ENCODE peak calls at places on chromosomes 3 and 15, in eight cellular contexts. T is brain microvascular endothelial cell, F is RWPE1, K is pancreas, M is left ventricle myocardium inferior, D is MM.1S, C is GM13977, B is NB4. O is an unnamed sample.

GRCh38 chr15:41502787-41503668 is 9.4 kb downstream of the ITPKA start:
- DNase-seq in T (no peak), F (no peak), K (no peak), M (no peak), D (no peak), C (peak), B (peak), O (no peak)

GRCh38 chr15:67808821-67809220 is 16.5 kb upstream of the SKOR1 start:
- DNase-seq in T (no peak), F (no peak), K (no peak), M (no peak), D (no peak), C (no peak), B (no peak), O (no peak)

GRCh38 chr3:139006051-139006716 is at the start of gene PRR23A:
- DNase-seq in T (no peak), F (no peak), K (no peak), M (no peak), D (no peak), C (no peak), B (no peak), O (no peak)

GRCh38 chr3:81245505-81245904 is 515.9 kb downstream of the GBE1 start:
- DNase-seq in T (no peak), F (no peak), K (no peak), M (no peak), D (no peak), C (no peak), B (no peak), O (no peak)

GRCh38 chr3:47347217-47347801 is 33.5 kb upstream of the PTPN23 start:
- DNase-seq in T (peak), F (no peak), K (no peak), M (no peak), D (peak), C (peak), B (peak), O (no peak)

GRCh38 chr3:172607305-172608121 is 84.3 kb upstream of the TNFSF10 start:
- DNase-seq in T (peak), F (peak), K (no peak), M (no peak), D (no peak), C (peak), B (no peak), O (no peak)

GRCh38 chr15:98126326-98127090 is 166.0 kb downstream of the ARRDC4 start:
- DNase-seq in T (no peak), F (peak), K (no peak), M (no peak), D (no peak), C (no peak), B (no peak), O (no peak)

GRCh38 chr3:149480326-149481017 is 6.0 kb downstream of the TM4SF4 start:
- DNase-seq in T (peak), F (peak), K (peak), M (peak), D (peak), C (peak), B (peak), O (no peak)

GRCh38 chr3:158830391-158830790 is 28.5 kb downstream of the MFSD1 start:
- DNase-seq in T (no peak), F (peak), K (no peak), M (no peak), D (no peak), C (no peak), B (no peak), O (no peak)

GRCh38 chr3:127688416-127689265 is 15.9 kb downstream of the ABTB1 start:
- DNase-seq in T (peak), F (no peak), K (no peak), M (peak), D (no peak), C (no peak), B (no peak), O (peak)

GRCh38 chr3:42652611-42653302 is 740 bp upstream of the ZBTB47 start:
- DNase-seq in T (peak), F (peak), K (peak), M (peak), D (no peak), C (peak), B (peak), O (no peak)

GRCh38 chr15:77753238-77753873 is 120.6 kb upstream of the LINGO1 start:
- DNase-seq in T (peak), F (peak), K (no peak), M (no peak), D (peak), C (peak), B (peak), O (no peak)

GRCh38 chr3:143464850-143465249 is 345.3 kb downstream of the CHST2 start:
- DNase-seq in T (peak), F (no peak), K (no peak), M (no peak), D (no peak), C (peak), B (no peak), O (no peak)

GRCh38 chr3:197942956-197943556 is 6.9 kb upstream of the RPL35A start:
- DNase-seq in T (peak), F (peak), K (no peak), M (no peak), D (peak), C (peak), B (peak), O (no peak)

GRCh38 chr3:150059729-150060128 is 89.0 kb upstream of the PFN2 start:
- DNase-seq in T (no peak), F (no peak), K (no peak), M (no peak), D (no peak), C (no peak), B (no peak), O (no peak)

GRCh38 chr15:95457520-95457919 is 873.0 kb upstream of the NR2F2 start:
- DNase-seq in T (no peak), F (no peak), K (no peak), M (peak), D (no peak), C (no peak), B (no peak), O (no peak)

GRCh38 chr3:177783338-177783737 is 586.1 kb upstream of the TBL1XR1 start:
- DNase-seq in T (no peak), F (no peak), K (no peak), M (no peak), D (no peak), C (no peak), B (no peak), O (no peak)

GRCh38 chr3:178761461-178761860 is 225.2 kb downstream of the KCNMB2 start:
- DNase-seq in T (no peak), F (no peak), K (no peak), M (no peak), D (no peak), C (no peak), B (no peak), O (no peak)

GRCh38 chr15:83881156-83881555 is 227.2 kb downstream of the ADAMTSL3 start:
- DNase-seq in T (no peak), F (no peak), K (peak), M (no peak), D (no peak), C (no peak), B (no peak), O (no peak)

GRCh38 chr3:133662256-133662773 is 574 bp upstream of the TOPBP1 start:
- DNase-seq in T (peak), F (peak), K (no peak), M (no peak), D (peak), C (peak), B (peak), O (no peak)

GRCh38 chr3:194135806-194136518 is at the start of gene HES1:
- DNase-seq in T (peak), F (peak), K (peak), M (peak), D (peak), C (peak), B (peak), O (peak)

GRCh38 chr3:71436337-71436736 is 147.2 kb downstream of the FOXP1 start:
- DNase-seq in T (no peak), F (no peak), K (no peak), M (no peak), D (no peak), C (no peak), B (no peak), O (no peak)

GRCh38 chr3:111769110-111769509 is 90.0 kb upstream of the PHLDB2 start:
- DNase-seq in T (no peak), F (no peak), K (no peak), M (no peak), D (no peak), C (no peak), B (no peak), O (no peak)

GRCh38 chr3:109818081-109818480 is 480.7 kb upstream of the DPPA4 start:
- DNase-seq in T (no peak), F (no peak), K (no peak), M (no peak), D (no peak), C (no peak), B (no peak), O (no peak)

GRCh38 chr15:27028836-27029482 is 58.0 kb downstream of the GABRG3 start:
- DNase-seq in T (no peak), F (no peak), K (no peak), M (no peak), D (peak), C (no peak), B (no peak), O (no peak)

GRCh38 chr15:77456746-77457618 is 36.3 kb downstream of the HMG20A start:
- DNase-seq in T (no peak), F (no peak), K (no peak), M (no peak), D (no peak), C (no peak), B (no peak), O (no peak)

GRCh38 chr15:77909131-77909940 is 168.2 kb downstream of the TBC1D2B start:
- DNase-seq in T (no peak), F (no peak), K (no peak), M (no peak), D (no peak), C (no peak), B (no peak), O (no peak)

GRCh38 chr3:39937315-39937714 is 127.9 kb downstream of the MYRIP start:
- DNase-seq in T (no peak), F (no peak), K (peak), M (no peak), D (no peak), C (no peak), B (no peak), O (no peak)

GRCh38 chr3:126034481-126035361 is 49.2 kb downstream of the SLC41A3 start:
- DNase-seq in T (no peak), F (no peak), K (no peak), M (no peak), D (no peak), C (no peak), B (no peak), O (no peak)

GRCh38 chr3:161672478-161672877 is 175.9 kb downstream of the OTOL1 start:
- DNase-seq in T (no peak), F (peak), K (no peak), M (peak), D (no peak), C (no peak), B (no peak), O (no peak)

GRCh38 chr3:155385896-155386295 is 92.4 kb upstream of the STRIT1 start:
- DNase-seq in T (no peak), F (no peak), K (no peak), M (no peak), D (no peak), C (no peak), B (no peak), O (no peak)

GRCh38 chr15:48624700-48625099 is 20.8 kb downstream of the FBN1 start:
- DNase-seq in T (no peak), F (no peak), K (no peak), M (no peak), D (no peak), C (no peak), B (no peak), O (no peak)

GRCh38 chr15:25061808-25062550 is 107.2 kb downstream of the SNRPN start:
- DNase-seq in T (no peak), F (no peak), K (no peak), M (no peak), D (no peak), C (no peak), B (no peak), O (no peak)

GRCh38 chr3:58713715-58714401 is 47.3 kb upstream of the FAM3D start:
- DNase-seq in T (no peak), F (no peak), K (no peak), M (no peak), D (no peak), C (no peak), B (no peak), O (no peak)

GRCh38 chr3:38582316-38582715 is 67.2 kb downstream of the SCN5A start:
- DNase-seq in T (no peak), F (no peak), K (no peak), M (no peak), D (no peak), C (no peak), B (no peak), O (peak)

GRCh38 chr3:13642597-13642996 is 93.7 kb downstream of the FBLN2 start:
- DNase-seq in T (peak), F (no peak), K (no peak), M (no peak), D (no peak), C (no peak), B (no peak), O (no peak)

GRCh38 chr15:39142500-39142899 is 438.4 kb upstream of the THBS1 start:
- DNase-seq in T (no peak), F (no peak), K (no peak), M (no peak), D (no peak), C (no peak), B (no peak), O (no peak)

GRCh38 chr3:163916596-163917560 is 1161.4 kb downstream of the SI start:
- DNase-seq in T (no peak), F (no peak), K (no peak), M (no peak), D (peak), C (no peak), B (peak), O (no peak)

GRCh38 chr3:76487446-76487845 is 552.5 kb upstream of the ROBO2 start:
- DNase-seq in T (peak), F (no peak), K (no peak), M (no peak), D (no peak), C (no peak), B (no peak), O (no peak)

GRCh38 chr3:126753191-126754160 is 49.4 kb downstream of the CHCHD6 start:
- DNase-seq in T (peak), F (peak), K (no peak), M (no peak), D (no peak), C (no peak), B (no peak), O (no peak)

GRCh38 chr3:147120029-147120428 is 286.3 kb downstream of the ZIC4 start:
- DNase-seq in T (no peak), F (peak), K (no peak), M (no peak), D (peak), C (no peak), B (peak), O (no peak)
- TF ChIP-seq CTCF in T (peak), F (peak), K (no peak), M (peak), D (peak), C (peak), B (no peak), O (no peak)

DNA sequence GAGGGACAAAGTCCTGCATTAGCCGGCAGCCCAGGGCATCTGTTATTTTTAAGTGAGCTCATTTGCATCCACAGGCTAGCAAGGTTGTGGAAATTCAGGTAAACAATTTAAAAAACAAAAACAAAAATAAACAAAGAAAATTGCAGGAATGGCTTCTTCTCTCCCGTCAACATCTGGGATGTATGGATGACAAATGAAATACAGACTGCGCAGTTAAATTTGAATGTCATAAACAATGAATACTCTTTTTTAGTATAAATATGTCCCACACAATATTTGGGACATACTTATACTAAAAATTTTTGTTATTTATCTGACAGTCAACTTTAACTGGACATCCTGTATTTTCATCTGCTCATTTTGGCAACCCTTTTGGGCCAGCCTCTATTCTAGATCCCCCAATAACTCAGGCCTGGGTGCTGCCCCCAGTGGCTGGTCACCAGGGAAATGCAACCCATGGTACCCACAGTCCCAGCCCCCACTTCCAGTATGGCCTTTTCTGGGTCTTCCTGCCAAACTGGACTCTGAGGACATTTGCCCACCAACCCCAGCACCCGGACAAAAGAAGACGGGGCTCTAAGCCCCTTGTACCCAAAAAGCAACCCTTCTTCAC is 12.7 kb downstream of the GRM2 start:
- DNase-seq in T (no peak), F (no peak), K (no peak), M (no peak), D (no peak), C (no peak), B (no peak), O (no peak)
- TF ChIP-seq CTCF in T (peak), F (peak), K (peak), M (no peak), D (no peak), C (peak), B (peak), O (no peak)

DNA sequence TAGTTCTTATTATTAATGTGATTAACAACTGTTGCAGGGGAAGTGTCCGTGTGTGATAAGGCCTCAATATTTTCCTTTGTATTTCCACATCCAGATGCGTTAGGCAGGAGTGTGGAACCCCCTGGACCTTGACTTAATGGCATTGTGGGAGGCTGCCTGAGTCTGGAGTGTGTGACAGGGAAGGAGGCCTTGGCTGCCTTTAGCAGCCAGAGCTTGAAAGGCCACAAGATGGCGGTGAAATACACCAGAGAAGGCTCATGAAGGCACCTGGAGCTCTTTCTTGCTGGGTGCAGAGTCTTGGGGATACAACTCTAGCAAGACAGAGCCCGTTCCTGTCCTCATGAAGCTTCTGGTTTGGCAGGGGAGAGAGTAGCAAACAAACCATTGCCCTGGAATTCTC is 36.9 kb downstream of the POLR2M start:
- DNase-seq in T (no peak), F (no peak), K (no peak), M (no peak), D (peak), C (no peak), B (peak), O (no peak)
- TF ChIP-seq CTCF in T (peak), F (no peak), K (no peak), M (peak), D (peak), C (peak), B (no peak), O (no peak)

GRCh38 chr3:188469228-188469885 is 315.4 kb downstream of the LPP start:
- DNase-seq in T (no peak), F (no peak), K (no peak), M (no peak), D (no peak), C (no peak), B (no peak), O (no peak)
- TF ChIP-seq CTCF in T (no peak), F (no peak), K (no peak), M (no peak), D (no peak), C (no peak), B (no peak), O (no peak)

GRCh38 chr3:188819939-188820338 is 351.8 kb upstream of the TPRG1 start:
- DNase-seq in T (no peak), F (no peak), K (no peak), M (no peak), D (no peak), C (no peak), B (peak), O (no peak)

GRCh38 chr3:188817920-188818239 is 353.9 kb upstream of the TPRG1 start:
- DNase-seq in T (no peak), F (no peak), K (no peak), M (no peak), D (no peak), C (no peak), B (peak), O (no peak)

GRCh38 chr3:188824596-188824995 is 347.2 kb upstream of the TPRG1 start:
- DNase-seq in T (no peak), F (no peak), K (no peak), M (no peak), D (no peak), C (no peak), B (no peak), O (no peak)

GRCh38 chr3:188818282-188818681 is 353.5 kb upstream of the TPRG1 start:
- DNase-seq in T (no peak), F (no peak), K (no peak), M (no peak), D (no peak), C (no peak), B (no peak), O (no peak)

GRCh38 chr3:188821998-188822397 is 349.8 kb upstream of the TPRG1 start:
- DNase-seq in T (no peak), F (no peak), K (no peak), M (no peak), D (no peak), C (no peak), B (peak), O (no peak)
- TF ChIP-seq CTCF in T (no peak), F (no peak), K (no peak), M (no peak), D (no peak), C (no peak), B (no peak), O (no peak)

DNA sequence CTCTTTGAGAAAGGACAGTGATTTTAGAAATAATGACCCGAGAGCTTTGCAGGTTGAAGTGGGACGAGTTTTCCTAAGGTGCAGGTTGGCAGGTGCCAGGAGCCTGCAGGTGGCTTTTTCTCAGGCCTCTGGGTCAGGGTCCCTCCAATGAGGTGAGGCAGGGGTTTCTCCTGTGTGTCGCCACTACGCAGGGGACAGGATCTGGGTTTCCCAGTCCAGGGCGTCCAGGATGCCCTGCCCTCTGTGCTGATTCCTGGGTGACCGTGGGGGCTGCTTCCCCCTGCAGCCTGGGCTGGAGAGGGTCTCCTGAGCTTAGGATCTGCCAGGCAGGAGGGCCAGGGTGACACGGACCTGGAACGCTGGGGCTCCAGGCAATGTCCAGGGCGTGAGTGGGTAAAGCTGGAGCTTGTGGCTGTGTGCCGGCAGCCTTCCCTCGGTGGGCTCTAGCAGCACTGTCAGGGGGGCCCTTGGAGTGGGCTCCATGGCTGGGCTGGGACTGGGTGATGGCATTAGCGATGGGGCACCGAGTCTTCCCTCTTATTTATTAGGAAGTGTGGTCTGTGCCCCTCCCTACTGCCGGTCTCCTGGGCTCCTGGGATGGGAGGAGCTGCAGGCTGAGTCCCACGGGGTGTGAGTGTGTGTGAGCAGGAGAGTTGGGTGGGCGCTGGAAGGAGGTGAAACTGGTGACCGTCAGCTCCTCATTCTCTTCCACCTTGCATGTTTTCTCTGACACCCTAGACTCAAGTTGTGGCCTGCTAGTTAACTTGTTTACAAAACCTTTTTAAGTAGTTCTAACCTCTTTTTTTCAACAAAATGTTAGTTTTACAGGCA is 1.8 kb downstream of the APBA2 start:
- DNase-seq in T (no peak), F (no peak), K (no peak), M (no peak), D (no peak), C (no peak), B (no peak), O (no peak)
- TF ChIP-seq CTCF in T (no peak), F (no peak), K (no peak), M (no peak), D (no peak), C (no peak), B (no peak), O (no peak)

O was measured in activated B cell treated with CpG ODN at 0.5 μM for 24 hours.